ENCODE peak calls at places on chromosomes 6 and 20, in seven cellular contexts. S is heart right ventricle; B is RWPE1; J is cardiac fibroblast; C is choroid plexus epithelial cell; A is CD4-positive, alpha-beta T cell; P is mesothelial cell of epicardium. N is an unnamed sample.

GRCh38 chr6:127933852-127934840 is 33.3 kb upstream of the THEMIS start:
- DNase-seq in S (no peak), B (no peak), J (no peak), C (no peak), A (peak), P (no peak), N (no peak)

GRCh38 chr20:62772994-62773858 is 23.0 kb upstream of the MRGBP start:
- DNase-seq in S (no peak), B (peak), J (no peak), C (no peak), A (no peak), P (no peak), N (no peak)

GRCh38 chr6:32967151-32968091 is 973 bp upstream of the BRD2 start:
- DNase-seq in S (no peak), B (no peak), J (peak), C (peak), A (no peak), P (no peak), N (no peak)

GRCh38 chr6:85417336-85417735 is 32.5 kb upstream of the NT5E start:
- DNase-seq in S (no peak), B (no peak), J (peak), C (no peak), A (no peak), P (no peak), N (no peak)

GRCh38 chr6:90285611-90286381 is 10.8 kb downstream of the BACH2 start:
- DNase-seq in S (peak), B (peak), J (peak), C (peak), A (peak), P (no peak), N (peak)

GRCh38 chr6:44561062-44561591 is 173.6 kb downstream of the CDC5L start:
- DNase-seq in S (no peak), B (no peak), J (no peak), C (no peak), A (no peak), P (no peak), N (no peak)

GRCh38 chr6:74872754-74873446 is 333.0 kb downstream of the COL12A1 start:
- DNase-seq in S (no peak), B (no peak), J (no peak), C (no peak), A (no peak), P (no peak), N (no peak)

GRCh38 chr6:149403534-149403933 is 3.5 kb downstream of the SUMO4 start:
- DNase-seq in S (no peak), B (no peak), J (no peak), C (no peak), A (no peak), P (no peak), N (no peak)

GRCh38 chr6:56863366-56863765 is 91.5 kb upstream of the BEND6 start:
- DNase-seq in S (no peak), B (peak), J (peak), C (peak), A (no peak), P (no peak), N (no peak)

GRCh38 chr6:89347825-89348224 is 4.7 kb downstream of the UBE2J1 start:
- DNase-seq in S (no peak), B (no peak), J (peak), C (peak), A (no peak), P (no peak), N (no peak)

GRCh38 chr6:31713991-31714684 is 1.0 kb upstream of the LY6G6D start:
- DNase-seq in S (no peak), B (no peak), J (no peak), C (no peak), A (no peak), P (no peak), N (no peak)

GRCh38 chr6:17705428-17705777 is 1.3 kb downstream of the NUP153 start:
- DNase-seq in S (no peak), B (peak), J (peak), C (peak), A (no peak), P (no peak), N (no peak)

GRCh38 chr20:62485062-62485700 is 9.4 kb upstream of the GATA5 start:
- DNase-seq in S (no peak), B (no peak), J (peak), C (peak), A (no peak), P (peak), N (no peak)

GRCh38 chr20:51525241-51526104 is 17.0 kb downstream of the NFATC2 start:
- DNase-seq in S (no peak), B (no peak), J (no peak), C (no peak), A (no peak), P (no peak), N (peak)

GRCh38 chr20:29443819-29444218 is 1813.6 kb upstream of the DEFB115 start:
- DNase-seq in S (no peak), B (no peak), J (peak), C (no peak), A (no peak), P (no peak), N (no peak)

GRCh38 chr6:34383171-34383631 is 9.3 kb downstream of the NUDT3 start:
- DNase-seq in S (no peak), B (no peak), J (peak), C (peak), A (no peak), P (no peak), N (no peak)

GRCh38 chr6:18634912-18635311 is 247.8 kb downstream of the RNF144B start:
- DNase-seq in S (no peak), B (no peak), J (no peak), C (no peak), A (no peak), P (no peak), N (no peak)

GRCh38 chr6:71246596-71246995 is 42.0 kb upstream of the OGFRL1 start:
- DNase-seq in S (no peak), B (no peak), J (no peak), C (no peak), A (no peak), P (no peak), N (no peak)

GRCh38 chr6:18400831-18401446 is 13.8 kb downstream of the RNF144B start:
- DNase-seq in S (no peak), B (no peak), J (peak), C (peak), A (no peak), P (no peak), N (no peak)

GRCh38 chr20:44683263-44684046 is 31.7 kb upstream of the CCN5 start:
- DNase-seq in S (no peak), B (peak), J (peak), C (peak), A (peak), P (no peak), N (no peak)

GRCh38 chr6:49550413-49551125 is at the start of gene C6orf141:
- DNase-seq in S (no peak), B (peak), J (no peak), C (peak), A (no peak), P (peak), N (no peak)

GRCh38 chr20:53055668-53056067 is 83.5 kb downstream of the TSHZ2 start:
- DNase-seq in S (no peak), B (no peak), J (no peak), C (no peak), A (no peak), P (no peak), N (no peak)

DNA sequence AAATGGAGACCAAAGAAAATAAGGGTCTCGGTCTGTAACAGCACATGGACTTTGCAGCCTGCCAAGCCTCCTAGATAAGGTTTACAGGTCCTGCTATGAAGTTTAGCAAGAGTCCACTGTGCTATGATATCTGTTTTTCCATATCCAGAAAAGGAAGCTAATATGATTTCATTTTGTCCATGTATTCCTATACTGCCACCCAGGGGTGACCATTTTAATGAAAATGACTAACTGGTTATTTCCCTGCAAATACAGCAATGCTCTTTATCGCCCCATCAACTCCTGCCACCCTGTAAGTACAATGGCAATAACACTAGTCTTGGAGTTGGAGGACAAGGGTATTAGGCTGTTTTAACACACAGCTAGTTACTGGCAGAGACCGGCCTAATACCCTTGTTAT is 115.2 kb upstream of the GLP1R start:
- DNase-seq in S (no peak), B (peak), J (peak), C (peak), A (no peak), P (no peak), N (no peak)
- TF ChIP-seq CTCF in S (no peak), B (peak), J (peak), C (peak), A (no peak), P (no peak), N (no peak)

DNA sequence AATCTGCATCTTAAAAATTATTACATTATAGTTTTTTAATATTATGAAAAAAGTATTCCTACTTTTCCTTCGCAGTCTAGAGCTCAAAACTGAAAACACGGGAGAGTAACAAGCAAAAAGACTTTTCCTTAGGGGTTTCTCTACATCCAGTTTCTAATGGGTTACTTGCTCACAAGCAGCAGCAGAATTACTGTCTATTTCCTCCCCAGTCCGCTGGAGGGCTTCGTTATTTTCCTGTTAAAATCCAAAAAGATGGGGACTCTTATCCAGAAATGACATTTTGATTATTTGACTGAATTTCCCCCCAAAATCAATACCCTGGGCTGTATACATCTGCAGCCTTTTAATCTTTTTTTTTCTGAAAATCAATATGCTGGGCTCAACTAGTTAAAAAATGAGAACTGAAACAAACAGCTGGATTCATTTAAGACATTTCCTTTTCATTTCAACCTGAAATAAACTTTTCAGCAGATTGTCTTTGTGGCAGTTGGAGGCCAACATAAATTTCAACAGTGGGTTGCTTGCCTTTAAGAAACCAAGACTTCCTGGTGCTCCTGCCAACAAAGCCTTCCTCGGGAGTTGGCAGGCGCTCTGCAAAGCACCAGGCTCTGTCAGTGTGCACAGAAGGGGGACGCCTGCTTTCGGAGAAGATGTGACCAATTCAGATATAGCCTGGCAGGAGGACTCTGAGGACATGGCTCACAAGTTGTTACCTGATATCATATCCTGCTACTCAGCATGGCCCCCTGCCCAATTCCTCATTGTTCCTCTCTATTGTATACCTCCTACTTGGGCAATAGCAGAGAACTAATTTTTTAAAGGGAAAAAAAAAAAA is 204.7 kb upstream of the ARG1 start:
- DNase-seq in S (peak), B (no peak), J (peak), C (peak), A (no peak), P (no peak), N (no peak)
- TF ChIP-seq CTCF in S (no peak), B (no peak), J (no peak), C (peak), A (no peak), P (no peak), N (no peak)

GRCh38 chr6:37435373-37435772 is 2.4 kb downstream of the CMTR1 start:
- DNase-seq in S (no peak), B (no peak), J (no peak), C (no peak), A (no peak), P (no peak), N (no peak)

GRCh38 chr6:37435816-37436215 is 2.8 kb downstream of the CMTR1 start:
- DNase-seq in S (no peak), B (no peak), J (peak), C (peak), A (no peak), P (no peak), N (no peak)

GRCh38 chr6:37432590-37432915 is 468 bp upstream of the CMTR1 start:
- DNase-seq in S (no peak), B (no peak), J (no peak), C (no peak), A (no peak), P (no peak), N (no peak)

GRCh38 chr6:37433657-37434271 is 743 bp downstream of the CMTR1 start:
- DNase-seq in S (no peak), B (peak), J (peak), C (peak), A (no peak), P (no peak), N (peak)

DNA sequence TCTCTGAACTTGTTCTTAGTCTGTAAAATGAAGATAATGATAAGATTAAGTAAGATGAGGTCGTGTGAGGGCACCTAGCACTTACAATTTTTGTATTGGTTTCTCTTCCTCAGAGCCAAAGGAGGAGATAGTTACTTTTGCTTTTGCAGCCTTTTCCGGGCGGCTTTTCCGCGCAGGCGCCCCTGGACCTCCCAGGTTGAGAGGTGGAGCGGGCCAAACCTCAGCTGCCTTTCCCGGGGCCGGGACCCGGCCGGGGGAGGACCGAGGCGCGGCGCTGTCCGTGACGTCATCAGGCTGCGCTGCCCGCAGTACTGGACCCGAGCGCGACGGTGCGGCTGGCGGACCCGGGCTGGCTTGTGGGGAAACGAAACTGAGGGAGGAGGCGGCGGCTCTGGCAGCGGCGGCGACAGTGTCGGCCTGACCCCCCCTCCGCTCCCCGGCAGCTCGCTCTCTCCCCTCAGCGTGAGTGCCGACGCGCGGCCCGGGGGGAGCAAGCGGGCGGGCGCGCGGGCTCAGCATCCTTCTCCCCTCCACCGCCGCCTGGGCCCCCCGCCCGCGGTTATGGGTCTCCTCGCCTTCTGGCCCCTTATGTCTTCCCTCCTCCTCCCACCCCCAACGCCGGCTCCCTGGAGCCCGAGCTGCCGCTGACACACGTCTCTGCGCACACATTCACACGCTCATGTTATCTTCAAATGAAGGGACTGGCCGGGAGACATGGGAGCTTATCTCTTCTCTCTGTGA is at the start of gene CMTR1:
- DNase-seq in S (peak), B (peak), J (peak), C (peak), A (peak), P (peak), N (peak)
- TF ChIP-seq CTCF in S (no peak), B (no peak), J (no peak), C (no peak), A (no peak), P (no peak), N (no peak)

GRCh38 chr6:142079130-142079529 is 53.6 kb upstream of the GJE1 start:
- DNase-seq in S (no peak), B (no peak), J (no peak), C (no peak), A (no peak), P (no peak), N (no peak)
- TF ChIP-seq CTCF in S (no peak), B (no peak), J (no peak), C (no peak), A (no peak), P (no peak), N (no peak)

GRCh38 chr6:145318952-145319351 is 416.4 kb downstream of the EPM2A start:
- DNase-seq in S (no peak), B (no peak), J (no peak), C (no peak), A (no peak), P (no peak), N (no peak)
- TF ChIP-seq CTCF in S (no peak), B (no peak), J (no peak), C (no peak), A (no peak), P (no peak), N (no peak)

GRCh38 chr6:108728826-108729225 is 119.4 kb upstream of the ARMC2 start:
- DNase-seq in S (no peak), B (no peak), J (no peak), C (no peak), A (no peak), P (no peak), N (no peak)
- TF ChIP-seq CTCF in S (no peak), B (no peak), J (no peak), C (no peak), A (no peak), P (no peak), N (no peak)

GRCh38 chr20:5931411-5931810 is 18.9 kb downstream of the TRMT6 start:
- DNase-seq in S (no peak), B (no peak), J (no peak), C (no peak), A (no peak), P (no peak), N (no peak)

GRCh38 chr20:5935384-5935783 is 14.9 kb downstream of the TRMT6 start:
- DNase-seq in S (no peak), B (no peak), J (no peak), C (no peak), A (no peak), P (no peak), N (no peak)

GRCh38 chr20:5938456-5939029 is 11.8 kb downstream of the TRMT6 start:
- DNase-seq in S (no peak), B (no peak), J (no peak), C (no peak), A (no peak), P (no peak), N (no peak)

GRCh38 chr20:5932796-5933195 is 17.5 kb downstream of the TRMT6 start:
- DNase-seq in S (no peak), B (no peak), J (no peak), C (no peak), A (no peak), P (no peak), N (no peak)

GRCh38 chr20:5933802-5934436 is 16.4 kb downstream of the TRMT6 start:
- DNase-seq in S (no peak), B (peak), J (peak), C (peak), A (no peak), P (no peak), N (no peak)
- TF ChIP-seq CTCF in S (no peak), B (peak), J (peak), C (peak), A (no peak), P (no peak), N (no peak)

N was measured in CD14-positive monocyte.